ENCODE peak calls at places on chromosomes 11 and 22, in eight cellular contexts. A is iPS DF 6.9, B is T-helper 2 cell, K is AG08396, U is AML-193, G is tibial artery, V is NCI-H1105 treated with DMSO at 0.1 percent for 48 hours, I is body of pancreas. N is an unnamed sample.

GRCh38 chr11:25566298-25567200 is 765.4 kb upstream of the ANO3 start:
- DNase-seq in A (no peak), B (no peak), K (no peak), U (peak; percentile 52), G (peak; percentile 74), V (no peak), I (peak; percentile 10), N (peak; percentile 24)

GRCh38 chr11:111918390-111919256 is at the start of gene C11orf52:
- DNase-seq in A (peak; percentile 78), B (no peak), K (no peak), U (no peak), G (no peak), V (peak; percentile 94), I (peak; percentile 95), N (peak; percentile 77)

GRCh38 chr22:24427500-24428164 is at the start of gene ADORA2A:
- DNase-seq in A (no peak), B (peak; percentile 56), K (no peak), U (no peak), G (no peak), V (no peak), I (no peak), N (peak; percentile 70)

GRCh38 chr11:5923427-5923776 is 18.6 kb upstream of the OR56A3 start:
- DNase-seq in A (no peak), B (no peak), K (no peak), U (no peak), G (no peak), V (no peak), I (no peak), N (no peak)

GRCh38 chr11:118928108-118928869 is 2.6 kb upstream of the BCL9L start:
- DNase-seq in A (no peak), B (peak; percentile 87), K (peak; percentile 96), U (peak; percentile 76), G (peak; percentile 98), V (peak; percentile 96), I (peak; percentile 96), N (peak; percentile 90)

GRCh38 chr22:45997775-45998637 is 21.0 kb upstream of the WNT7B start:
- DNase-seq in A (no peak), B (no peak), K (no peak), U (peak; percentile 70), G (no peak), V (no peak), I (no peak), N (peak; percentile 68)

GRCh38 chr11:65225284-65226102 is 36.3 kb upstream of the POLA2 start:
- DNase-seq in A (no peak), B (peak; percentile 23), K (peak; percentile 80), U (peak; percentile 11), G (peak; percentile 75), V (no peak), I (peak; percentile 74), N (peak; percentile 88)

GRCh38 chr22:38172016-38172431 is 9.6 kb downstream of the PLA2G6 start:
- DNase-seq in A (no peak), B (no peak), K (no peak), U (no peak), G (peak; percentile 32), V (no peak), I (no peak), N (no peak)

GRCh38 chr11:65560555-65561418 is 2.6 kb upstream of the LTBP3 start:
- DNase-seq in A (no peak), B (no peak), K (peak; percentile 48), U (no peak), G (peak; percentile 85), V (peak; percentile 15), I (peak; percentile 61), N (no peak)

GRCh38 chr11:64028398-64029115 is 7.2 kb upstream of the FLRT1 start:
- DNase-seq in A (peak; percentile 52), B (no peak), K (no peak), U (no peak), G (no peak), V (peak; percentile 78), I (no peak), N (no peak)

GRCh38 chr11:114377612-114378267 is 22.6 kb downstream of the C11orf71 start:
- DNase-seq in A (no peak), B (no peak), K (peak; percentile 47), U (no peak), G (no peak), V (no peak), I (no peak), N (no peak)

GRCh38 chr11:9461760-9462134 is 935 bp downstream of the ZNF143 start:
- DNase-seq in A (no peak), B (no peak), K (peak; percentile 15), U (no peak), G (no peak), V (peak; percentile 19), I (no peak), N (no peak)

GRCh38 chr22:36445158-36445668 is 36.2 kb downstream of the TXN2 start:
- DNase-seq in A (no peak), B (no peak), K (peak; percentile 79), U (no peak), G (no peak), V (no peak), I (no peak), N (no peak)

GRCh38 chr22:27983361-27983791 is 64.3 kb upstream of the PITPNB start:
- DNase-seq in A (no peak), B (no peak), K (no peak), U (no peak), G (peak; percentile 44), V (no peak), I (no peak), N (peak; percentile 22)

GRCh38 chr11:115716577-115717214 is 212.5 kb upstream of the CADM1 start:
- DNase-seq in A (no peak), B (no peak), K (no peak), U (no peak), G (no peak), V (no peak), I (no peak), N (peak; percentile 52)

GRCh38 chr11:117519590-117519989 is 191.9 kb downstream of the CEP164 start:
- DNase-seq in A (no peak), B (no peak), K (no peak), U (no peak), G (no peak), V (no peak), I (no peak), N (no peak)

GRCh38 chr11:19444231-19444630 is 203.5 kb upstream of the E2F8 start:
- DNase-seq in A (no peak), B (no peak), K (no peak), U (no peak), G (no peak), V (no peak), I (no peak), N (no peak)

GRCh38 chr11:112391086-112391485 is 130.4 kb upstream of the PLET1 start:
- DNase-seq in A (no peak), B (no peak), K (no peak), U (no peak), G (no peak), V (no peak), I (no peak), N (no peak)

GRCh38 chr11:130448416-130449068 is at the start of gene ADAMTS15:
- DNase-seq in A (peak; percentile 82), B (no peak), K (peak; percentile 89), U (peak; percentile 24), G (peak; percentile 98), V (peak; percentile 96), I (peak; percentile 65), N (peak; percentile 89)

GRCh38 chr11:131568318-131568717 is 197.9 kb downstream of the NTM start:
- DNase-seq in A (no peak), B (no peak), K (no peak), U (no peak), G (no peak), V (no peak), I (no peak), N (no peak)

GRCh38 chr11:87290304-87290922 is 252.7 kb downstream of the TMEM135 start:
- DNase-seq in A (peak; percentile 13), B (no peak), K (peak; percentile 52), U (peak; percentile 62), G (no peak), V (peak; percentile 63), I (no peak), N (no peak)

GRCh38 chr11:68121067-68121899 is at the start of gene CHKA:
- DNase-seq in A (peak; percentile 87), B (peak; percentile 72), K (peak; percentile 98), U (peak; percentile 87), G (peak; percentile 95), V (peak; percentile 90), I (peak; percentile 95), N (peak; percentile 94)

GRCh38 chr11:67665537-67666302 is 8.7 kb downstream of the ALDH3B2 start:
- DNase-seq in A (no peak), B (no peak), K (peak; percentile 20), U (no peak), G (peak; percentile 54), V (no peak), I (peak; percentile 56), N (no peak)

GRCh38 chr11:132452616-132453015 is 1079.7 kb downstream of the OPCML start:
- DNase-seq in A (no peak), B (no peak), K (no peak), U (no peak), G (no peak), V (no peak), I (no peak), N (no peak)

GRCh38 chr22:50138036-50138435 is 32.5 kb upstream of the PANX2 start:
- DNase-seq in A (no peak), B (no peak), K (no peak), U (no peak), G (peak; percentile 10), V (no peak), I (no peak), N (no peak)

GRCh38 chr11:14132312-14132711 is 169.8 kb downstream of the SPON1 start:
- DNase-seq in A (no peak), B (no peak), K (peak; percentile 13), U (no peak), G (no peak), V (no peak), I (no peak), N (no peak)

GRCh38 chr22:37686002-37686982 is at the start of gene NOL12:
- DNase-seq in A (no peak), B (peak; percentile 45), K (peak; percentile 81), U (peak; percentile 75), G (peak; percentile 88), V (peak; percentile 69), I (peak; percentile 87), N (peak; percentile 92)

GRCh38 chr11:6315811-6316425 is 4.4 kb downstream of the CAVIN3 start:
- DNase-seq in A (no peak), B (no peak), K (peak; percentile 83), U (peak; percentile 62), G (peak; percentile 76), V (peak; percentile 25), I (peak; percentile 68), N (peak; percentile 67)

GRCh38 chr11:117819096-117820040 is 5.2 kb downstream of the FXYD2 start:
- DNase-seq in A (peak; percentile 74), B (no peak), K (peak; percentile 73), U (peak; percentile 46), G (no peak), V (peak; percentile 26), I (peak; percentile 77), N (peak; percentile 62)

GRCh38 chr11:87180743-87181142 is 143.0 kb downstream of the TMEM135 start:
- DNase-seq in A (no peak), B (no peak), K (peak; percentile 16), U (no peak), G (no peak), V (no peak), I (no peak), N (no peak)

GRCh38 chr11:134724779-134725140 is 312.7 kb upstream of the B3GAT1 start:
- DNase-seq in A (no peak), B (no peak), K (no peak), U (no peak), G (no peak), V (no peak), I (no peak), N (no peak)

GRCh38 chr22:22750335-22751042 is 106.1 kb downstream of the GGTLC2 start:
- DNase-seq in A (no peak), B (no peak), K (no peak), U (no peak), G (peak; percentile 64), V (no peak), I (no peak), N (no peak)

GRCh38 chr22:29457730-29458129 is 19.3 kb downstream of the RFPL1 start:
- DNase-seq in A (no peak), B (no peak), K (peak; percentile 74), U (no peak), G (peak; percentile 32), V (peak; percentile 38), I (no peak), N (no peak)

GRCh38 chr22:24428751-24429410 is 1.5 kb downstream of the ADORA2A start:
- DNase-seq in A (no peak), B (no peak), K (no peak), U (no peak), G (no peak), V (no peak), I (no peak), N (peak; percentile 61)